ENCODE peak calls at places on chromosomes 2 and 18, in ten cellular contexts. One of them, this sample, is unnamed. For H3K4me1, the result is how much of the 10 kb centered on the place peaks cover.

GRCh38 chr2:178426388-178426787 is 24.6 kb downstream of the PRKRA start:
- DNase-seq in H9: no peak
- DNase-seq in thoracic aorta: no peak
- DNase-seq in kidney: no peak
- DNase-seq in GM23248: peak
- DNase-seq in ascending aorta: no peak
- DNase-seq in left lung: no peak
- DNase-seq in DND-41: no peak
- DNase-seq in adrenal gland: no peak
- DNase-seq in PC-9: no peak
- DNase-seq in this sample: no peak

GRCh38 chr2:240832205-240832727 is 12.2 kb upstream of the KIF1A start:
- DNase-seq in adrenal gland: peak
- DNase-seq in H9: peak
- DNase-seq in ascending aorta: peak
- DNase-seq in GM23248: peak
- DNase-seq in kidney: peak
- DNase-seq in left lung: peak
- DNase-seq in PC-9: peak
- DNase-seq in thoracic aorta: peak
- DNase-seq in DND-41: peak
- DNase-seq in this sample: peak

GRCh38 chr2:17430326-17430725 is 87.9 kb downstream of the RAD51AP2 start:
- DNase-seq in DND-41: no peak
- DNase-seq in GM23248: no peak
- DNase-seq in H9: no peak
- DNase-seq in left lung: no peak
- DNase-seq in kidney: no peak
- DNase-seq in adrenal gland: no peak
- DNase-seq in thoracic aorta: no peak
- DNase-seq in PC-9: no peak
- DNase-seq in ascending aorta: no peak
- DNase-seq in this sample: no peak

GRCh38 chr18:66560092-66560491 is 43.8 kb downstream of the CDH19 start:
- DNase-seq in thoracic aorta: no peak
- DNase-seq in left lung: no peak
- DNase-seq in H9: no peak
- DNase-seq in DND-41: no peak
- DNase-seq in GM23248: peak
- DNase-seq in kidney: no peak
- DNase-seq in ascending aorta: no peak
- DNase-seq in PC-9: peak
- DNase-seq in adrenal gland: peak
- DNase-seq in this sample: peak

GRCh38 chr18:48721308-48721707 is 182.5 kb downstream of the CTIF start:
- DNase-seq in thoracic aorta: no peak
- DNase-seq in DND-41: no peak
- DNase-seq in kidney: peak
- DNase-seq in PC-9: no peak
- DNase-seq in ascending aorta: no peak
- DNase-seq in left lung: no peak
- DNase-seq in adrenal gland: no peak
- DNase-seq in H9: no peak
- DNase-seq in GM23248: no peak
- DNase-seq in this sample: no peak

GRCh38 chr2:212398316-212398715 is 140.3 kb downstream of the ERBB4 start:
- DNase-seq in adrenal gland: no peak
- DNase-seq in kidney: no peak
- DNase-seq in DND-41: no peak
- DNase-seq in left lung: no peak
- DNase-seq in PC-9: no peak
- DNase-seq in H9: no peak
- DNase-seq in ascending aorta: no peak
- DNase-seq in thoracic aorta: no peak
- DNase-seq in GM23248: no peak
- DNase-seq in this sample: no peak

GRCh38 chr18:8507881-8508280 is 101.4 kb upstream of the RAB12 start:
- DNase-seq in PC-9: no peak
- DNase-seq in GM23248: peak
- DNase-seq in H9: no peak
- DNase-seq in left lung: no peak
- DNase-seq in thoracic aorta: no peak
- DNase-seq in ascending aorta: no peak
- DNase-seq in adrenal gland: no peak
- DNase-seq in kidney: no peak
- DNase-seq in DND-41: no peak
- DNase-seq in this sample: peak

GRCh38 chr2:186853871-186854435 is 5.0 kb upstream of the ZSWIM2 start:
- DNase-seq in PC-9: no peak
- DNase-seq in DND-41: no peak
- DNase-seq in kidney: no peak
- DNase-seq in H9: no peak
- DNase-seq in thoracic aorta: no peak
- DNase-seq in adrenal gland: no peak
- DNase-seq in left lung: no peak
- DNase-seq in GM23248: peak
- DNase-seq in ascending aorta: no peak
- DNase-seq in this sample: peak

GRCh38 chr18:59881728-59882685 is 17.8 kb upstream of the PMAIP1 start:
- DNase-seq in ascending aorta: no peak
- DNase-seq in thoracic aorta: no peak
- DNase-seq in H9: no peak
- DNase-seq in GM23248: peak
- DNase-seq in adrenal gland: no peak
- DNase-seq in left lung: no peak
- DNase-seq in kidney: no peak
- DNase-seq in PC-9: peak
- DNase-seq in DND-41: peak
- DNase-seq in this sample: peak

GRCh38 chr2:148930046-148930775 is 55.2 kb downstream of the KIF5C start:
- DNase-seq in kidney: no peak
- DNase-seq in H9: no peak
- DNase-seq in PC-9: no peak
- DNase-seq in GM23248: peak
- DNase-seq in ascending aorta: no peak
- DNase-seq in thoracic aorta: no peak
- DNase-seq in adrenal gland: no peak
- DNase-seq in DND-41: no peak
- DNase-seq in left lung: no peak
- DNase-seq in this sample: peak

GRCh38 chr2:85886585-85886984 is 2.2 kb downstream of the ST3GAL5 start:
- DNase-seq in H9: no peak
- DNase-seq in DND-41: no peak
- DNase-seq in adrenal gland: peak
- DNase-seq in ascending aorta: peak
- DNase-seq in PC-9: no peak
- DNase-seq in GM23248: peak
- DNase-seq in thoracic aorta: peak
- DNase-seq in kidney: peak
- DNase-seq in left lung: no peak
- DNase-seq in this sample: peak

GRCh38 chr18:48864876-48865275 is 85.9 kb downstream of the SMAD7 start:
- DNase-seq in H9: no peak
- DNase-seq in ascending aorta: no peak
- DNase-seq in DND-41: no peak
- DNase-seq in thoracic aorta: no peak
- DNase-seq in adrenal gland: no peak
- DNase-seq in PC-9: no peak
- DNase-seq in left lung: no peak
- DNase-seq in kidney: peak
- DNase-seq in GM23248: no peak
- DNase-seq in this sample: no peak

GRCh38 chr2:236015171-236015570 is 153.0 kb downstream of the GBX2 start:
- DNase-seq in PC-9: no peak
- DNase-seq in adrenal gland: no peak
- DNase-seq in GM23248: no peak
- DNase-seq in DND-41: no peak
- DNase-seq in thoracic aorta: no peak
- DNase-seq in kidney: no peak
- DNase-seq in ascending aorta: no peak
- DNase-seq in left lung: no peak
- DNase-seq in H9: no peak
- DNase-seq in this sample: no peak

GRCh38 chr2:236014408-236015131 is 153.6 kb downstream of the GBX2 start:
- DNase-seq in kidney: no peak
- DNase-seq in ascending aorta: peak
- DNase-seq in left lung: no peak
- DNase-seq in PC-9: no peak
- DNase-seq in adrenal gland: no peak
- DNase-seq in H9: peak
- DNase-seq in thoracic aorta: no peak
- DNase-seq in DND-41: no peak
- DNase-seq in GM23248: no peak
- DNase-seq in this sample: no peak

GRCh38 chr2:236008857-236009256 is 159.3 kb downstream of the GBX2 start:
- DNase-seq in GM23248: no peak
- DNase-seq in PC-9: no peak
- DNase-seq in adrenal gland: no peak
- DNase-seq in left lung: no peak
- DNase-seq in thoracic aorta: no peak
- DNase-seq in kidney: no peak
- DNase-seq in ascending aorta: no peak
- DNase-seq in DND-41: no peak
- DNase-seq in H9: no peak
- DNase-seq in this sample: no peak

GRCh38 chr2:236010920-236011685 is 157.1 kb downstream of the GBX2 start:
- DNase-seq in DND-41: no peak
- DNase-seq in thoracic aorta: no peak
- DNase-seq in GM23248: no peak
- DNase-seq in PC-9: no peak
- DNase-seq in H9: no peak
- DNase-seq in kidney: no peak
- DNase-seq in adrenal gland: no peak
- DNase-seq in ascending aorta: peak
- DNase-seq in left lung: no peak
- DNase-seq in this sample: no peak

DNA sequence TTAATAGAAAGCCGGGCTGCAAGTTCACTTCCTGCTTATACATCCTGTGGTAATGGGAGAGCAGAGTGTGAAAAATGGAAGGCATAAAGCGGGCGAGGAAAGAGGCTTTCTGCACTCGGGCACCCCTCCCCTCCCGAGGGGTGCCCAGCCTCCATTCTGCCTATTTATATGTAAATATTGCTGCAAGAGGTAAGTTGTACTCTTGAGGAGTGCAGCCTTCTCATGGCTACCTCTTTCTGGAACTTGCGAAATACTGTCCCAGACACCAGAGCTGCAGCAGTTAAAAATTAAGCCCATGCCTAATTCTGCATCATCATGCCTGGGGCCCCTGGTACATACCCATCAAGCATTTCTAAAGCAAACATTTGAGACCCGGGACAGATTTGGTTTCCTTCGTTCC is 156.0 kb downstream of the GBX2 start:
- DNase-seq in thoracic aorta: no peak
- DNase-seq in GM23248: no peak
- DNase-seq in kidney: no peak
- DNase-seq in PC-9: no peak
- DNase-seq in DND-41: no peak
- DNase-seq in left lung: no peak
- DNase-seq in ascending aorta: peak
- DNase-seq in H9: no peak
- DNase-seq in adrenal gland: no peak
- DNase-seq in this sample: no peak
- H3K4me1 ChIP-seq in thoracic aorta: under half
- H3K4me1 ChIP-seq in GM23248: under half
- H3K4me1 ChIP-seq in kidney: under half
- H3K4me1 ChIP-seq in PC-9: under half
- H3K4me1 ChIP-seq in DND-41: under half
- H3K4me1 ChIP-seq in left lung: under half
- H3K4me1 ChIP-seq in ascending aorta: under half
- H3K4me1 ChIP-seq in H9: under half
- H3K4me1 ChIP-seq in adrenal gland: under half
- H3K4me1 ChIP-seq in this sample: under half

GRCh38 chr2:109172556-109173105 is 43.6 kb downstream of the SH3RF3 start:
- DNase-seq in adrenal gland: no peak
- DNase-seq in H9: no peak
- DNase-seq in left lung: no peak
- DNase-seq in thoracic aorta: no peak
- DNase-seq in ascending aorta: peak
- DNase-seq in GM23248: peak
- DNase-seq in PC-9: no peak
- DNase-seq in DND-41: no peak
- DNase-seq in kidney: no peak
- DNase-seq in this sample: peak
- H3K4me1 ChIP-seq in adrenal gland: under half
- H3K4me1 ChIP-seq in H9: under half
- H3K4me1 ChIP-seq in left lung: under half
- H3K4me1 ChIP-seq in thoracic aorta: half or more
- H3K4me1 ChIP-seq in ascending aorta: under half
- H3K4me1 ChIP-seq in GM23248: under half
- H3K4me1 ChIP-seq in PC-9: under half
- H3K4me1 ChIP-seq in DND-41: under half
- H3K4me1 ChIP-seq in kidney: under half
- H3K4me1 ChIP-seq in this sample: half or more

GRCh38 chr2:142869461-142870106 is 7.9 kb upstream of the KYNU start:
- DNase-seq in kidney: no peak
- DNase-seq in PC-9: no peak
- DNase-seq in adrenal gland: no peak
- DNase-seq in left lung: no peak
- DNase-seq in thoracic aorta: no peak
- DNase-seq in DND-41: no peak
- DNase-seq in ascending aorta: no peak
- DNase-seq in H9: no peak
- DNase-seq in GM23248: no peak
- DNase-seq in this sample: no peak
- H3K4me1 ChIP-seq in kidney: under half
- H3K4me1 ChIP-seq in PC-9: under half
- H3K4me1 ChIP-seq in adrenal gland: under half
- H3K4me1 ChIP-seq in left lung: half or more
- H3K4me1 ChIP-seq in thoracic aorta: under half
- H3K4me1 ChIP-seq in DND-41: under half
- H3K4me1 ChIP-seq in ascending aorta: under half
- H3K4me1 ChIP-seq in H9: under half
- H3K4me1 ChIP-seq in GM23248: under half
- H3K4me1 ChIP-seq in this sample: under half

DNA sequence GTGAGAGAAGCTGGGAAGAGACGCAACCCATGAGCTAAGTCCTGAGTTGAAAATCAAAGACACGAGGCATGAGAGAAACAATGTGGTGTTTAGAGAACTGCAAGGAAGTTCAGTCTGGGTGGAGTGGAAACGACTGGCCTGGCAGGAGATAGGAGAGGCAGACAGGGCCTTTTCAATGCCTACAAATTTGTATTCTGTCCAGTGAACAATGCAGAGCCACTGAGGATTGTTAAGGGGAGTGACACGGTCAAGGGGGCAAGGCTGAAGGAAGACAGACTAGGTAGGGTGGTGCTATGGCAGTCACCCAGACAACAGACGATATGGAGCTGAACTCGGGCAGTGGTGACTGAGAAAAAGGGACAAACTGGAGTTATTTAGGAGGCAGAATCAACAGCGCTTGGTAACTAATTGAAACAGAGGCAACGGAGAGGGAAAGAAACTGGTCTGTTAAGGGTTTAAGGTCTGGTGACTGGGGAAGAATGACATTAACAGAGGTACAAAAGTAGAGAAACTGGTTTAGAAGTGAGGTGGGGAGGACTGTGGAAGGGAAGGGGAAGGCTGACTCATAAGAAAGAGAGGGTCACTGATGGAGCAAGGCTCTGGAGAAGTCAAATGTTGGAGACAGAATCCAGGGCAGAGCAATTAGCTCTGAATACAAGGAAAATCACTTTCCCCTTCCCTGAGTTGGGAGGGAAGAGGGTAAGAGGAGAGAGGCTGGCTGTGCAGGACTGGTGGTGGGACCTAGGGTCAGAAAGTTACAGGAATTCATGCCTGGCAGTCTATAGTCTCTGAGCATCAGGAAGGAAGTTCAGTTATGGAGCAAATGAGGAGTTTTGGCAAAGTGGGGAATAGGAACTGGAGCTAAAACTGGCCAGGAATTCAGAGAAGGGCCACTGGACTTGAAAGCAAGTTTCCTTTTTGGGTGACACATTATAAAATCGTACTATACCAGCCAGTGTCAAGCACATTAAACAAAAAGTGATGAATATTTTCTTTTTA is 63.4 kb upstream of the CHRNA1 start:
- DNase-seq in ascending aorta: no peak
- DNase-seq in thoracic aorta: no peak
- DNase-seq in PC-9: peak
- DNase-seq in kidney: no peak
- DNase-seq in DND-41: no peak
- DNase-seq in H9: no peak
- DNase-seq in GM23248: peak
- DNase-seq in left lung: no peak
- DNase-seq in adrenal gland: no peak
- DNase-seq in this sample: no peak
- H3K4me1 ChIP-seq in ascending aorta: under half
- H3K4me1 ChIP-seq in thoracic aorta: under half
- H3K4me1 ChIP-seq in PC-9: under half
- H3K4me1 ChIP-seq in kidney: under half
- H3K4me1 ChIP-seq in DND-41: under half
- H3K4me1 ChIP-seq in H9: under half
- H3K4me1 ChIP-seq in GM23248: under half
- H3K4me1 ChIP-seq in left lung: under half
- H3K4me1 ChIP-seq in adrenal gland: under half
- H3K4me1 ChIP-seq in this sample: under half